ENCODE peak calls at places on chromosome X, in four cellular contexts. U is body of pancreas, B is B cell, F is iris pigment epithelial cell. G is an unnamed sample.

GRCh38 chrX:154396948-154397887 is 959 bp upstream of the RPL10 start:
- DNase-seq in U (peak; percentile 86), B (peak; percentile 79), F (peak; percentile 59), G (peak; percentile 77)

GRCh38 chrX:16870861-16871584 is 861 bp upstream of the RBBP7 start:
- DNase-seq in F (no peak), B (no peak), U (peak; percentile 39), G (no peak)

GRCh38 chrX:15127010-15127409 is 142.9 kb downstream of the ASB9 start:
- DNase-seq in F (no peak), U (no peak), B (no peak), G (no peak)

GRCh38 chrX:70476934-70477733 is 32.5 kb downstream of the DLG3 start:
- DNase-seq in B (no peak), U (peak; percentile 73), F (peak; percentile 70), G (no peak)

GRCh38 chrX:47513697-47514085 is 30.7 kb upstream of the ZNF41 start:
- DNase-seq in F (no peak), U (no peak), B (no peak), G (no peak)

GRCh38 chrX:35682481-35682880 is 115.7 kb upstream of the MAGEB16 start:
- DNase-seq in U (no peak), B (no peak), F (peak; percentile 1), G (no peak)

GRCh38 chrX:54447461-54447860 is 7.3 kb downstream of the TSR2 start:
- DNase-seq in F (peak; percentile 16), U (no peak), B (no peak), G (no peak)

GRCh38 chrX:254630-255215 is 26.5 kb upstream of the PLCXD1 start:
- DNase-seq in F (no peak), B (no peak), U (no peak), G (no peak)

GRCh38 chrX:17226736-17227135 is 148.3 kb upstream of the NHS start:
- DNase-seq in F (no peak), B (no peak), U (no peak), G (no peak)

GRCh38 chrX:24839331-24839730 is 145.6 kb downstream of the POLA1 start:
- DNase-seq in F (no peak), U (no peak), B (no peak), G (no peak)

GRCh38 chrX:85930099-85930498 is 117.3 kb downstream of the CHM start:
- DNase-seq in F (no peak), U (no peak), B (no peak), G (no peak)

G was measured in left lobe of liver.